ENCODE peak calls at places on chromosomes 11 and 22, in ten cellular contexts. One of them, this sample, is unnamed.

GRCh38 chr11:75040167-75040770 is 51.5 kb downstream of the NEU3 start:
- DNase-seq in transverse colon: no peak
- DNase-seq in Peyer's patch: no peak
- DNase-seq in SK-N-SH: no peak
- DNase-seq in HCT116: no peak
- DNase-seq in cardiac muscle cell: no peak
- DNase-seq in tibial artery: no peak
- DNase-seq in ovary: no peak
- DNase-seq in mammary epithelial cell: no peak
- DNase-seq in A549: no peak
- DNase-seq in this sample: no peak

GRCh38 chr11:58863697-58864096 is 19.2 kb upstream of the GLYATL2 start:
- DNase-seq in transverse colon: no peak
- DNase-seq in Peyer's patch: no peak
- DNase-seq in SK-N-SH: no peak
- DNase-seq in HCT116: no peak
- DNase-seq in cardiac muscle cell: no peak
- DNase-seq in tibial artery: no peak
- DNase-seq in ovary: no peak
- DNase-seq in mammary epithelial cell: no peak
- DNase-seq in A549: no peak
- DNase-seq in this sample: no peak

GRCh38 chr11:14454861-14455632 is 44.6 kb downstream of the COPB1 start:
- DNase-seq in transverse colon: no peak
- DNase-seq in Peyer's patch: no peak
- DNase-seq in SK-N-SH: peak; percentile 39
- DNase-seq in HCT116: no peak
- DNase-seq in cardiac muscle cell: peak; percentile 24
- DNase-seq in tibial artery: no peak
- DNase-seq in ovary: no peak
- DNase-seq in mammary epithelial cell: no peak
- DNase-seq in A549: peak; percentile 37
- DNase-seq in this sample: no peak

GRCh38 chr22:30312053-30312452 is 14.7 kb downstream of the TBC1D10A start:
- DNase-seq in transverse colon: no peak
- DNase-seq in Peyer's patch: no peak
- DNase-seq in SK-N-SH: no peak
- DNase-seq in HCT116: peak; percentile 51
- DNase-seq in cardiac muscle cell: no peak
- DNase-seq in tibial artery: no peak
- DNase-seq in ovary: no peak
- DNase-seq in mammary epithelial cell: peak; percentile 98
- DNase-seq in A549: no peak
- DNase-seq in this sample: no peak

GRCh38 chr11:107397357-107397756 is 60.3 kb downstream of the CWF19L2 start:
- DNase-seq in transverse colon: no peak
- DNase-seq in Peyer's patch: no peak
- DNase-seq in SK-N-SH: no peak
- DNase-seq in HCT116: peak; percentile 12
- DNase-seq in cardiac muscle cell: peak; percentile 18
- DNase-seq in tibial artery: no peak
- DNase-seq in ovary: no peak
- DNase-seq in mammary epithelial cell: peak; percentile 19
- DNase-seq in A549: peak; percentile 16
- DNase-seq in this sample: no peak

GRCh38 chr22:43854786-43855271 is 7.5 kb downstream of the SULT4A1 start:
- DNase-seq in transverse colon: no peak
- DNase-seq in Peyer's patch: peak; percentile 29
- DNase-seq in SK-N-SH: no peak
- DNase-seq in HCT116: no peak
- DNase-seq in cardiac muscle cell: no peak
- DNase-seq in tibial artery: peak; percentile 34
- DNase-seq in ovary: no peak
- DNase-seq in mammary epithelial cell: no peak
- DNase-seq in A549: no peak
- DNase-seq in this sample: no peak

GRCh38 chr11:44600261-44600660 is 34.8 kb downstream of the CD82 start:
- DNase-seq in transverse colon: no peak
- DNase-seq in Peyer's patch: no peak
- DNase-seq in SK-N-SH: no peak
- DNase-seq in HCT116: no peak
- DNase-seq in cardiac muscle cell: no peak
- DNase-seq in tibial artery: no peak
- DNase-seq in ovary: no peak
- DNase-seq in mammary epithelial cell: no peak
- DNase-seq in A549: no peak
- DNase-seq in this sample: no peak

GRCh38 chr22:19959043-19959586 is 17.5 kb upstream of the TXNRD2 start:
- DNase-seq in transverse colon: peak; percentile 78
- DNase-seq in Peyer's patch: peak; percentile 82
- DNase-seq in SK-N-SH: peak; percentile 32
- DNase-seq in HCT116: peak; percentile 65
- DNase-seq in cardiac muscle cell: peak; percentile 99
- DNase-seq in tibial artery: peak; percentile 91
- DNase-seq in ovary: peak; percentile 87
- DNase-seq in mammary epithelial cell: no peak
- DNase-seq in A549: no peak
- DNase-seq in this sample: peak; percentile 86

GRCh38 chr11:114197799-114198500 is 98.2 kb upstream of the NNMT start:
- DNase-seq in transverse colon: peak; percentile 63
- DNase-seq in Peyer's patch: no peak
- DNase-seq in SK-N-SH: no peak
- DNase-seq in HCT116: no peak
- DNase-seq in cardiac muscle cell: no peak
- DNase-seq in tibial artery: peak; percentile 90
- DNase-seq in ovary: peak; percentile 69
- DNase-seq in mammary epithelial cell: peak; percentile 14
- DNase-seq in A549: no peak
- DNase-seq in this sample: peak; percentile 76

GRCh38 chr11:11969380-11970215 is 38.8 kb downstream of the DKK3 start:
- DNase-seq in transverse colon: no peak
- DNase-seq in Peyer's patch: no peak
- DNase-seq in SK-N-SH: no peak
- DNase-seq in HCT116: no peak
- DNase-seq in cardiac muscle cell: no peak
- DNase-seq in tibial artery: no peak
- DNase-seq in ovary: no peak
- DNase-seq in mammary epithelial cell: no peak
- DNase-seq in A549: no peak
- DNase-seq in this sample: no peak

GRCh38 chr11:111512296-111513239 is at the start of gene BTG4:
- DNase-seq in transverse colon: peak; percentile 8
- DNase-seq in Peyer's patch: peak; percentile 46
- DNase-seq in SK-N-SH: peak; percentile 68
- DNase-seq in HCT116: no peak
- DNase-seq in cardiac muscle cell: peak; percentile 34
- DNase-seq in tibial artery: no peak
- DNase-seq in ovary: no peak
- DNase-seq in mammary epithelial cell: no peak
- DNase-seq in A549: peak; percentile 31
- DNase-seq in this sample: no peak

DNA sequence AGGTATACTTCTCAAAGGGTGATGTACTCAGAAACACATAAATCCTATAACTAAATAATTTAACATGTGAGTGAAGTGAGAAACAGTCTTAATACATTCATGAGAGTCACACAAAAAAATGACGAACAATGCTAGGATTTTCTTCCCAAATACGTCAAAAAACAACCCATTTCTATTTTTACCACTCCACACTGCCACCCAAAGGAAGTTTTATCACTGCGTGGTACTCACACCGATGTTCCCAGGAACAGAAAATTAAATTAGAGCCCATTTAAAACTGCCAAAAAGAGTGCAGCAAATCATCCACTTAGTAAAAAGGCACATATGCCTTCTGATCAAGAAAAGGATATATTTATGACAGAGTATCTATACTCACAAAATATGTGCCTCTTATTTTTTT is 710.9 kb upstream of the FAT3 start:
- DNase-seq in transverse colon: no peak
- DNase-seq in Peyer's patch: no peak
- DNase-seq in SK-N-SH: peak; percentile 11
- DNase-seq in HCT116: no peak
- DNase-seq in cardiac muscle cell: no peak
- DNase-seq in tibial artery: no peak
- DNase-seq in ovary: no peak
- DNase-seq in mammary epithelial cell: no peak
- DNase-seq in A549: peak; percentile 21
- DNase-seq in this sample: no peak
- TF ChIP-seq CTCF in transverse colon: no peak
- TF ChIP-seq CTCF in Peyer's patch: no peak
- TF ChIP-seq CTCF in SK-N-SH: peak; percentile 39
- TF ChIP-seq CTCF in HCT116: no peak
- TF ChIP-seq CTCF in cardiac muscle cell: no peak
- TF ChIP-seq CTCF in tibial artery: no peak
- TF ChIP-seq CTCF in ovary: no peak
- TF ChIP-seq CTCF in mammary epithelial cell: peak; percentile 20
- TF ChIP-seq CTCF in A549: peak; percentile 42
- TF ChIP-seq CTCF in this sample: no peak

GRCh38 chr11:47272706-47273105 is 2.8 kb downstream of the MADD start:
- DNase-seq in transverse colon: no peak
- DNase-seq in Peyer's patch: no peak
- DNase-seq in SK-N-SH: no peak
- DNase-seq in HCT116: no peak
- DNase-seq in cardiac muscle cell: peak; percentile 66
- DNase-seq in tibial artery: no peak
- DNase-seq in ovary: no peak
- DNase-seq in mammary epithelial cell: no peak
- DNase-seq in A549: no peak
- DNase-seq in this sample: no peak

GRCh38 chr11:47271961-47272661 is 2.2 kb downstream of the MADD start:
- DNase-seq in transverse colon: peak; percentile 60
- DNase-seq in Peyer's patch: no peak
- DNase-seq in SK-N-SH: peak; percentile 31
- DNase-seq in HCT116: no peak
- DNase-seq in cardiac muscle cell: peak; percentile 83
- DNase-seq in tibial artery: no peak
- DNase-seq in ovary: no peak
- DNase-seq in mammary epithelial cell: no peak
- DNase-seq in A549: no peak
- DNase-seq in this sample: peak; percentile 76

GRCh38 chr11:47270331-47271271 is 668 bp downstream of the MADD start:
- DNase-seq in transverse colon: peak; percentile 34
- DNase-seq in Peyer's patch: peak; percentile 59
- DNase-seq in SK-N-SH: peak; percentile 63
- DNase-seq in HCT116: no peak
- DNase-seq in cardiac muscle cell: peak; percentile 45
- DNase-seq in tibial artery: no peak
- DNase-seq in ovary: no peak
- DNase-seq in mammary epithelial cell: peak; percentile 54
- DNase-seq in A549: peak; percentile 57
- DNase-seq in this sample: peak; percentile 41

GRCh38 chr11:47269829-47270305 is at the start of gene MADD:
- DNase-seq in transverse colon: peak; percentile 90
- DNase-seq in Peyer's patch: peak; percentile 94
- DNase-seq in SK-N-SH: peak; percentile 98
- DNase-seq in HCT116: peak; percentile 55
- DNase-seq in cardiac muscle cell: peak; percentile 93
- DNase-seq in tibial artery: peak; percentile 92
- DNase-seq in ovary: peak; percentile 90
- DNase-seq in mammary epithelial cell: peak; percentile 71
- DNase-seq in A549: peak; percentile 80
- DNase-seq in this sample: peak; percentile 85

GRCh38 chr11:47271328-47271727 is 1.4 kb downstream of the MADD start:
- DNase-seq in transverse colon: no peak
- DNase-seq in Peyer's patch: no peak
- DNase-seq in SK-N-SH: no peak
- DNase-seq in HCT116: no peak
- DNase-seq in cardiac muscle cell: no peak
- DNase-seq in tibial artery: no peak
- DNase-seq in ovary: no peak
- DNase-seq in mammary epithelial cell: no peak
- DNase-seq in A549: no peak
- DNase-seq in this sample: no peak
- H3K4me3 ChIP-seq in transverse colon: no peak overlapping the region
- H3K4me3 ChIP-seq in Peyer's patch: peak overlapping the region; percentile 84
- H3K4me3 ChIP-seq in SK-N-SH: peak overlapping the region; percentile 73
- H3K4me3 ChIP-seq in HCT116: peak overlapping the region; percentile 76
- H3K4me3 ChIP-seq in cardiac muscle cell: peak overlapping the region; percentile 55
- H3K4me3 ChIP-seq in tibial artery: peak overlapping the region; percentile 95
- H3K4me3 ChIP-seq in ovary: no peak overlapping the region
- H3K4me3 ChIP-seq in mammary epithelial cell: no peak overlapping the region
- H3K4me3 ChIP-seq in A549: peak overlapping the region; percentile 72
- H3K4me3 ChIP-seq in this sample: no peak overlapping the region

GRCh38 chr11:69353696-69354544 is 60.0 kb downstream of the MYEOV start:
- DNase-seq in transverse colon: peak; percentile 6
- DNase-seq in Peyer's patch: peak; percentile 15
- DNase-seq in SK-N-SH: peak; percentile 49
- DNase-seq in HCT116: no peak
- DNase-seq in cardiac muscle cell: no peak
- DNase-seq in tibial artery: peak; percentile 52
- DNase-seq in ovary: no peak
- DNase-seq in mammary epithelial cell: peak; percentile 23
- DNase-seq in A549: no peak
- DNase-seq in this sample: no peak

GRCh38 chr11:69352181-69352580 is 58.2 kb downstream of the MYEOV start:
- DNase-seq in transverse colon: no peak
- DNase-seq in Peyer's patch: no peak
- DNase-seq in SK-N-SH: no peak
- DNase-seq in HCT116: no peak
- DNase-seq in cardiac muscle cell: no peak
- DNase-seq in tibial artery: no peak
- DNase-seq in ovary: no peak
- DNase-seq in mammary epithelial cell: no peak
- DNase-seq in A549: no peak
- DNase-seq in this sample: no peak

GRCh38 chr11:69354545-69354897 is 60.6 kb downstream of the MYEOV start:
- DNase-seq in transverse colon: no peak
- DNase-seq in Peyer's patch: no peak
- DNase-seq in SK-N-SH: no peak
- DNase-seq in HCT116: no peak
- DNase-seq in cardiac muscle cell: no peak
- DNase-seq in tibial artery: no peak
- DNase-seq in ovary: no peak
- DNase-seq in mammary epithelial cell: no peak
- DNase-seq in A549: no peak
- DNase-seq in this sample: no peak

GRCh38 chr11:69351460-69351859 is 57.5 kb downstream of the MYEOV start:
- DNase-seq in transverse colon: no peak
- DNase-seq in Peyer's patch: no peak
- DNase-seq in SK-N-SH: no peak
- DNase-seq in HCT116: no peak
- DNase-seq in cardiac muscle cell: no peak
- DNase-seq in tibial artery: no peak
- DNase-seq in ovary: no peak
- DNase-seq in mammary epithelial cell: peak; percentile 40
- DNase-seq in A549: no peak
- DNase-seq in this sample: no peak

GRCh38 chr11:69352715-69353325 is 58.9 kb downstream of the MYEOV start:
- DNase-seq in transverse colon: peak; percentile 48
- DNase-seq in Peyer's patch: no peak
- DNase-seq in SK-N-SH: no peak
- DNase-seq in HCT116: peak; percentile 54
- DNase-seq in cardiac muscle cell: no peak
- DNase-seq in tibial artery: peak; percentile 9
- DNase-seq in ovary: no peak
- DNase-seq in mammary epithelial cell: peak; percentile 93
- DNase-seq in A549: peak; percentile 65
- DNase-seq in this sample: peak; percentile 22
- H3K27ac ChIP-seq in transverse colon: no peak overlapping the region
- H3K27ac ChIP-seq in Peyer's patch: no peak overlapping the region
- H3K27ac ChIP-seq in SK-N-SH: peak overlapping the region; percentile 77
- H3K27ac ChIP-seq in HCT116: peak overlapping the region; percentile 58
- H3K27ac ChIP-seq in cardiac muscle cell: no peak overlapping the region
- H3K27ac ChIP-seq in tibial artery: no peak overlapping the region
- H3K27ac ChIP-seq in ovary: no peak overlapping the region
- H3K27ac ChIP-seq in mammary epithelial cell: peak overlapping the region; percentile 26
- H3K27ac ChIP-seq in A549: peak overlapping the region; percentile 77
- H3K27ac ChIP-seq in this sample: no peak overlapping the region

GRCh38 chr22:37019309-37020191 is at the start of the genes MPST and TST:
- DNase-seq in transverse colon: peak; percentile 84
- DNase-seq in Peyer's patch: peak; percentile 86
- DNase-seq in SK-N-SH: peak; percentile 97
- DNase-seq in HCT116: no peak
- DNase-seq in cardiac muscle cell: peak; percentile 91
- DNase-seq in tibial artery: peak; percentile 91
- DNase-seq in ovary: peak; percentile 84
- DNase-seq in mammary epithelial cell: peak; percentile 45
- DNase-seq in A549: peak; percentile 63
- DNase-seq in this sample: peak; percentile 86
- TF ChIP-seq CTCF in transverse colon: peak; percentile 8
- TF ChIP-seq CTCF in Peyer's patch: peak; percentile 77
- TF ChIP-seq CTCF in SK-N-SH: peak; percentile 18
- TF ChIP-seq CTCF in HCT116: no peak
- TF ChIP-seq CTCF in cardiac muscle cell: no peak
- TF ChIP-seq CTCF in tibial artery: no peak
- TF ChIP-seq CTCF in ovary: peak; percentile 82
- TF ChIP-seq CTCF in mammary epithelial cell: no peak
- TF ChIP-seq CTCF in A549: no peak
- TF ChIP-seq CTCF in this sample: peak; percentile 66